ENCODE peak calls at places on chromosome 1, in four cellular contexts. O is SJSA1, S is OCI-LY7, G is mesendoderm. T is an unnamed sample.

GRCh38 chr1:21653744-21654100 is 15.4 kb downstream of the RAP1GAP start:
- DNase-seq in S (no peak), G (no peak), O (no peak), T (no peak)

GRCh38 chr1:221439734-221440436 is 302.0 kb downstream of the DUSP10 start:
- DNase-seq in O (peak; percentile 95), G (peak; percentile 81), S (no peak), T (peak; percentile 61)

GRCh38 chr1:185376840-185377635 is 60.0 kb upstream of the IVNS1ABP start:
- DNase-seq in O (peak; percentile 60), G (no peak), S (no peak), T (no peak)

GRCh38 chr1:11629626-11630025 is 24.6 kb downstream of the FBXO2 start:
- DNase-seq in O (no peak), G (no peak), S (no peak), T (no peak)

GRCh38 chr1:9167638-9168037 is 38.7 kb upstream of the GPR157 start:
- DNase-seq in S (no peak), O (no peak), G (no peak), T (no peak)

GRCh38 chr1:224253721-224254120 is 70.7 kb downstream of the DEGS1 start:
- DNase-seq in O (no peak), S (no peak), G (no peak), T (no peak)

GRCh38 chr1:1305300-1306069 is 2.2 kb downstream of the ACAP3 start:
- DNase-seq in G (peak; percentile 72), O (peak; percentile 73), S (peak; percentile 55), T (peak; percentile 63)

GRCh38 chr1:95098196-95098595 is 19.0 kb upstream of the TLCD4 start:
- DNase-seq in O (peak; percentile 25), G (no peak), S (no peak), T (no peak)

GRCh38 chr1:172662464-172663109 is 3.7 kb downstream of the FASLG start:
- DNase-seq in S (peak; percentile 7), G (no peak), O (peak; percentile 27), T (peak; percentile 76)

GRCh38 chr1:228452194-228453021 is 34.8 kb upstream of the RNF187 start:
- DNase-seq in G (no peak), S (no peak), O (no peak), T (no peak)

GRCh38 chr1:234769284-234769998 is 159.5 kb upstream of the IRF2BP2 start:
- DNase-seq in O (no peak), S (no peak), G (no peak), T (no peak)

GRCh38 chr1:151398691-151399065 is 695 bp upstream of the PSMB4 start:
- DNase-seq in G (peak; percentile 13), S (peak; percentile 36), O (peak; percentile 14), T (no peak)

GRCh38 chr1:155300024-155300423 is 1.2 kb downstream of the PKLR start:
- DNase-seq in S (no peak), O (no peak), G (no peak), T (no peak)

GRCh38 chr1:69185378-69185777 is 382.3 kb upstream of the LRRC7 start:
- DNase-seq in S (no peak), O (no peak), G (no peak), T (no peak)

GRCh38 chr1:248853023-248853422 is 5.9 kb downstream of the ZNF692 start:
- DNase-seq in G (no peak), O (no peak), S (no peak), T (no peak)

GRCh38 chr1:6006882-6007281 is 14.7 kb upstream of the NPHP4 start:
- DNase-seq in S (no peak), G (no peak), O (no peak), T (no peak)

GRCh38 chr1:66938618-66939017 is 13.8 kb downstream of the MIER1 start:
- DNase-seq in O (peak; percentile 46), G (no peak), S (no peak), T (no peak)

GRCh38 chr1:36380003-36380631 is 5.6 kb downstream of the STK40 start:
- DNase-seq in O (no peak), S (no peak), G (peak; percentile 51), T (no peak)

GRCh38 chr1:165717918-165718515 is 19.7 kb upstream of the ALDH9A1 start:
- DNase-seq in G (peak; percentile 86), O (peak; percentile 57), S (peak; percentile 74), T (peak; percentile 22)

GRCh38 chr1:53848025-53848424 is 9.9 kb upstream of the NDC1 start:
- DNase-seq in S (no peak), G (no peak), O (no peak), T (no peak)

GRCh38 chr1:165828103-165828558 is 717 bp downstream of the UCK2 start:
- DNase-seq in O (peak; percentile 69), S (peak; percentile 79), G (peak; percentile 60), T (peak; percentile 49)

DNA sequence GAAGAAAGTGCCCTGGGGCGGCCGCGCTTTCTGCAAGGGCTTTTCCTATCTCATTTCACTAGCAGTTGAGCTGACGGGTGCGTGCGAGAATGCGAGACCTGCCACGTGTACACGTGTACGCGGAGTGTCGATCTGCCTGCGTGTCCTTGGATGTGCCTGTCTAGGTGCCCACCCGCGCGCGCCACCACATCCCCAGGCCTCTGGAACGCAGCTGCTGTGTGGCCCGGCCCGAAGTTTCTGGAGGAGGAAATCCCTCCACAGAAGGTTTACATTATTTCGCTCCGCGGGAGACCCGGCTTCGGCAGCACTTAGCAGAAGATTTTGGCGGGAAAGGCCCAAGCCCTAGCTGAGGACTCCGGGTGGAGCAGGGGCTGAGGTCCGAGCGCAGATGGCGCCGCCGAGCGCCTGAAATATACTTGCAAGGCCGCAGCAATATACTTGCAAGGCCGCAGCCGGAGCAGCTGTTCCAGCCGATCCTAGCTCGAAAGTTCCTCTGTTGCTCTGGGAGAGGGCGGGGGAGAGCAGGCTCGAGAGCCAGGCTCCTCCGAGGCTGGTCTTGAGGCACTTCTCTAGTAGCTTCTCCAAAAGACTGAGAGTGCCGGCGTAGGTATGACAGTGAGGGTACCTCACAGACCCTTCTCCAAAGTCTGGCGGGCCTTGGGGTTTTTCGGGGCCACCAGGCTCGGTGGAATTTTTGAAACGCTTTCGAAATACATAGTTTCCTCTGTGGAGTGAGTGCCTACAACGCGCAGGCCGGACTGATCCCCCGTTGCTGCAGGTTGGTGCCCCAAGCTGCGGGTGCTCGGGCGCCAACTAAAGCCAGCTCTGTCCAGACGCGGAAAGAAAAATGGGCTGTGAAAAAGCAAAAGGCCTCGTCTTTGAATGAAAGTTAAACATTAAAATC is 3.8 kb downstream of the TBX15 start:
- DNase-seq in O (peak; percentile 98), S (no peak), G (peak; percentile 94), T (no peak)
- H3K4me3 ChIP-seq in O (peak overlapping the region; percentile 66), S (no peak overlapping the region), G (no peak overlapping the region), T (no peak overlapping the region)

DNA sequence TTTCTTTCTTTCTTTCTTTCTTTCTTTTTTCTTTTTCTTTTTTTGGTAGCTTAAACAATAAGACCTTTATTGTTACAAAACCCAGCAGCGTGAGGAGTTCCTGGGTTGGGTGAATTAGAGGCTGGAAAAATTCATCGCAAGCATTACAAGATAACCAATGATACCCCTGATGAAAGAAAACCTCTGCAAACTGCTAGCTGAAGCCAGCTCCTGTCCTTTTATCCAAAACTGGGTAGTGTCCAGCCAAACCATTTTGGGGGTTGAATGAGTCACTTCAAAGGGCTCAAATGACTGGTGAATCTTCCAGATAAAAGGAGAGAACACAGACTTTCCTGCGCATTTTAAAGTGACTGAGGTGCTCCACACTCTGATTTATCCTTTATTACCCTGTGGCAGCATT is 32.6 kb upstream of the CEP350 start:
- DNase-seq in S (no peak), O (no peak), G (peak; percentile 26), T (no peak)
- H3K36me3 ChIP-seq in S (peaks cover 15% of the 10 kb centered on the region), O (peaks cover 27% of the 10 kb centered on the region), G (no peaks in the 10 kb centered on the region), T (peaks cover 45% of the 10 kb centered on the region)

GRCh38 chr1:207827488-207827830 is 75.6 kb downstream of the CD46 start:
- DNase-seq in S (no peak), O (no peak), G (no peak), T (no peak)

GRCh38 chr1:207826557-207827487 is 75.0 kb downstream of the CD46 start:
- DNase-seq in G (no peak), O (no peak), S (peak; percentile 27), T (no peak)

GRCh38 chr1:207828046-207828445 is 76.2 kb downstream of the CD46 start:
- DNase-seq in O (no peak), S (no peak), G (no peak), T (no peak)

GRCh38 chr1:207829576-207829975 is 77.7 kb downstream of the CD46 start:
- DNase-seq in S (no peak), O (no peak), G (no peak), T (no peak)

DNA sequence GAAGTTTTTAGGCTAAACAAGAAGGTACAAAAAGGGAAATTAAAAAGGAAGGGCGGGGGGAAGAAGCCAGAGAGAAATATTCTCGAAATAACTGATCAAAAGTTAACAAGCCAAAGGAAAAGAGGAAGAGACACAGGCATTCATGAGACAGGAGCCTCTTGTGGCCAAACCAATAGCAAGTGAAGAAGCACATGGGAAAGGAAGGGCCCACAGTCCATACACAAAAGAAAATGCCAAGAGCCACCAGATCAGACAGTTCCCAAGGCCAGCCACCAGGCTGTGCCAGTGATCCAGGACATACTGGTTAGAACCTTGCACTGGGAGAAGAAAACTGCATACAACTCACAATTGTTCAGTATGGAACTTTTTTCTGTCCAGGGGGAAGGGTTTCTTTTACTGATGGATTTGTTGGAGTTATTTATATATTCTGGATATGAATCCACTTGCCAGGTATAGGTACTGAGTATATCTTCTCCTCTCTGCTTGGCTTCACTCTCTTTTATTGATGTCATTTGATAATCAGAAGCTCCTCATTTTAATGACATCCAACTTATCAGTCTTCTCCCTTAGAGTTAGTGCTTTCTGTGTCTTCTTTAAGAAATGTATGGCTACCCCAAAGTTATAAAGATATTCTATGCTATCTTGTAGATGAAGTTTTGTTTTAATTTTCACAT is 76.8 kb downstream of the CD46 start:
- DNase-seq in S (peak; percentile 68), G (peak; percentile 94), O (peak; percentile 56), T (peak; percentile 72)
- H3K4me1 ChIP-seq in S (peaks cover 46% of the 10 kb centered on the region), G (no peaks in the 10 kb centered on the region), O (peaks cover 18% of the 10 kb centered on the region), T (peaks cover 59% of the 10 kb centered on the region)

DNA sequence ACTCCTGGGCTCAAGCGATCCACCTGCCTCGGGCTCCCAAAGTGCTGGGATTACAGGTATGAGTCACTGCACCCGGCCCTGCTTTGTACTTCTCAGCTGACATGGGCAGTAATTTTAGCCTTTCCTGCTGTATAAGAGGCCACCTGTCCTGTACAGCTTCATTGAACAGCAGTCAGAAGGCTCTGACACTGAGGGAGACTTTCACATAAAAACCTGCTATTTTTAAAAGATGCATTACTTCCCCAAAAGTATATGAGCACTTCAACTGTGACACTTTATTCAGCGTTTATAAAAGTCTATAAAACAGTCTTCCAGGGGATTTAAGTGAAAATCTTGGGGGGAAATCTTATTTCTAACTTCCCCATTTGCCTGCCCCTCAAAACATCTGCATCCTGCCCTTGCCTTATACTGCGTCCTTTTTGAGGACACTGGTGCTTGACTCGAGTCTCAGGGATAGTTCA is 17.6 kb downstream of the RNU5D-1 start:
- DNase-seq in G (no peak), O (no peak), S (peak; percentile 93), T (no peak)
- H3K4me3 ChIP-seq in G (no peak overlapping the region), O (no peak overlapping the region), S (peak overlapping the region; percentile 50), T (no peak overlapping the region)

GRCh38 chr1:180081474-180081873 is 73.2 kb upstream of the QSOX1 start:
- DNase-seq in G (no peak), S (no peak), O (no peak), T (no peak)
- H3K36me3 ChIP-seq in G (no peaks in the 10 kb centered on the region), S (peaks cover 75% of the 10 kb centered on the region), O (peaks cover 40% of the 10 kb centered on the region), T (peaks cover 79% of the 10 kb centered on the region)

GRCh38 chr1:226659641-226660040 is 79.4 kb downstream of the ITPKB start:
- DNase-seq in G (no peak), O (no peak), S (no peak), T (no peak)
- H3K4me1 ChIP-seq in G (peaks cover 10% of the 10 kb centered on the region), O (peaks cover 49% of the 10 kb centered on the region), S (peaks cover 17% of the 10 kb centered on the region), T (no peaks in the 10 kb centered on the region)

GRCh38 chr1:85406887-85407593 is 57.9 kb downstream of the DDAH1 start:
- DNase-seq in O (peak; percentile 75), S (no peak), G (no peak), T (no peak)
- H3K4me3 ChIP-seq in O (no peak overlapping the region), S (no peak overlapping the region), G (no peak overlapping the region), T (no peak overlapping the region)